ENCODE peak calls at places on chromosomes 1 and 21, in eight cellular contexts. G, D, V, S, P, E, O and U are unnamed samples. For H3K4me1, the result is how much of the 10 kb centered on the place peaks cover.

GRCh38 chr1:21258331-21259134 is 31.7 kb downstream of the ECE1 start:
- DNase-seq in G (no peak), D (no peak), V (no peak), S (no peak), P (no peak), E (no peak), O (no peak), U (no peak)

GRCh38 chr1:91742848-91743292 is 143.1 kb downstream of the TGFBR3 start:
- DNase-seq in G (peak), D (no peak), V (peak), S (peak), P (peak), E (no peak), O (no peak), U (peak)

GRCh38 chr1:176656257-176656995 is 193.5 kb downstream of the PAPPA2 start:
- DNase-seq in G (no peak), D (no peak), V (no peak), S (no peak), P (no peak), E (no peak), O (no peak), U (no peak)

GRCh38 chr1:23013657-23014056 is 2.0 kb downstream of the TEX46 start:
- DNase-seq in G (no peak), D (no peak), V (no peak), S (no peak), P (no peak), E (no peak), O (no peak), U (no peak)

GRCh38 chr1:150532860-150533259 is 16.3 kb upstream of the ADAMTSL4 start:
- DNase-seq in G (no peak), D (no peak), V (no peak), S (no peak), P (no peak), E (no peak), O (no peak), U (no peak)

GRCh38 chr1:94418664-94419655 is 771 bp downstream of the ABCD3 start:
- DNase-seq in G (peak), D (peak), V (peak), S (peak), P (peak), E (peak), O (peak), U (no peak)

GRCh38 chr1:208475951-208476824 is 232.0 kb upstream of the PLXNA2 start:
- DNase-seq in G (peak), D (no peak), V (peak), S (no peak), P (no peak), E (no peak), O (no peak), U (no peak)

GRCh38 chr21:42310411-42311001 is 4.7 kb downstream of the TFF3 start:
- DNase-seq in G (no peak), D (no peak), V (no peak), S (no peak), P (no peak), E (no peak), O (no peak), U (no peak)

GRCh38 chr1:79811173-79811572 is 804.6 kb upstream of the ADGRL4 start:
- DNase-seq in G (no peak), D (no peak), V (no peak), S (no peak), P (no peak), E (no peak), O (no peak), U (no peak)

GRCh38 chr1:1171551-1172340 is 1.9 kb upstream of the TTLL10 start:
- DNase-seq in G (no peak), D (no peak), V (no peak), S (no peak), P (no peak), E (no peak), O (no peak), U (peak)

GRCh38 chr1:90114521-90115141 is 119.7 kb downstream of the ZNF326 start:
- DNase-seq in G (no peak), D (peak), V (no peak), S (peak), P (no peak), E (no peak), O (no peak), U (no peak)

GRCh38 chr1:3441449-3441848 is 13.0 kb upstream of the ARHGEF16 start:
- DNase-seq in G (no peak), D (no peak), V (no peak), S (no peak), P (no peak), E (no peak), O (no peak), U (no peak)

GRCh38 chr1:94067196-94067595 is 53.8 kb downstream of the ABCA4 start:
- DNase-seq in G (no peak), D (no peak), V (no peak), S (no peak), P (no peak), E (no peak), O (no peak), U (no peak)

GRCh38 chr1:208170252-208170651 is 73.9 kb downstream of the PLXNA2 start:
- DNase-seq in G (no peak), D (no peak), V (no peak), S (no peak), P (no peak), E (peak), O (no peak), U (no peak)

GRCh38 chr1:221709854-221710253 is 32.0 kb downstream of the DUSP10 start:
- DNase-seq in G (no peak), D (no peak), V (no peak), S (no peak), P (no peak), E (no peak), O (no peak), U (no peak)

GRCh38 chr1:207752456-207753132 is 740 bp downstream of the CD46 start:
- DNase-seq in G (peak), D (no peak), V (peak), S (no peak), P (peak), E (peak), O (peak), U (peak)

GRCh38 chr1:247296599-247297180 is 35.0 kb downstream of the ZNF496 start:
- DNase-seq in G (no peak), D (no peak), V (no peak), S (no peak), P (no peak), E (no peak), O (no peak), U (no peak)
- H3K4me1 ChIP-seq in G (under half), D (under half), V (under half), S (under half), P (under half), E (under half), O (under half), U (under half)

GRCh38 chr1:160149706-160150105 is 1.7 kb upstream of the ATP1A4 start:
- DNase-seq in G (no peak), D (no peak), V (no peak), S (no peak), P (no peak), E (no peak), O (no peak), U (no peak)
- TF ChIP-seq EP300 in G (no peak), D (no peak), V (no peak), S (no peak), P (no peak), E (no peak), O (no peak), U (no peak)

GRCh38 chr1:8377382-8377928 is 59.5 kb downstream of the SLC45A1 start:
- DNase-seq in G (no peak), D (no peak), V (no peak), S (no peak), P (no peak), E (no peak), O (no peak), U (no peak)

GRCh38 chr1:8381618-8382017 is 63.7 kb downstream of the SLC45A1 start:
- DNase-seq in G (no peak), D (no peak), V (peak), S (no peak), P (no peak), E (no peak), O (no peak), U (no peak)

GRCh38 chr1:8378981-8379470 is 61.1 kb downstream of the SLC45A1 start:
- DNase-seq in G (no peak), D (no peak), V (no peak), S (no peak), P (no peak), E (no peak), O (no peak), U (no peak)

GRCh38 chr1:8378202-8378601 is 60.3 kb downstream of the SLC45A1 start:
- DNase-seq in G (no peak), D (no peak), V (peak), S (peak), P (no peak), E (no peak), O (no peak), U (no peak)

GRCh38 chr1:8379513-8380186 is 61.7 kb downstream of the SLC45A1 start:
- DNase-seq in G (no peak), D (no peak), V (no peak), S (no peak), P (no peak), E (no peak), O (no peak), U (no peak)
- H3K4me1 ChIP-seq in G (under half), D (under half), V (half or more), S (half or more), P (under half), E (half or more), O (half or more), U (half or more)

GRCh38 chr21:44473915-44474555 is 18.7 kb downstream of the LRRC3 start:
- DNase-seq in G (no peak), D (no peak), V (peak), S (no peak), P (no peak), E (no peak), O (no peak), U (peak)
- TF ChIP-seq EP300 in G (no peak), D (no peak), V (no peak), S (no peak), P (no peak), E (no peak), O (no peak), U (no peak)

GRCh38 chr1:42686418-42686817 is 4.2 kb downstream of the YBX1 start:
- DNase-seq in G (no peak), D (no peak), V (no peak), S (no peak), P (no peak), E (no peak), O (no peak), U (no peak)
- H3K4me1 ChIP-seq in G (under half), D (half or more), V (half or more), S (under half), P (half or more), E (half or more), O (half or more), U (half or more)

GRCh38 chr1:8663915-8664331 is 153.5 kb downstream of the RERE start:
- DNase-seq in G (peak), D (no peak), V (peak), S (peak), P (peak), E (peak), O (peak), U (no peak)
- TF ChIP-seq EP300 in G (no peak), D (no peak), V (no peak), S (no peak), P (no peak), E (no peak), O (no peak), U (no peak)